ENCODE peak calls at places on chromosome 12, in ten cellular contexts. M is fibroblast of mammary gland; X is CD8-positive, alpha-beta T cell; E is erythroblast; G is fibroblast of lung; R is fibroblast of the aortic adventitia; Y is stimulated activated CD4-positive, alpha-beta T cell treated with anti-CD3 and anti-CD28 coated beads, Interleukin-1b, Interleukin-23, amount 100 ng/mL, for 1 hour; W is nucleus accumbens; F is epithelial cell of prostate; D is neural crest cell. V is an unnamed sample.
A peak's percentile ranks its signal among the peaks of the same experiment; 100 is the strongest.

GRCh38 chr12:106956048-106956935 is 585 bp downstream of the TMEM263 start:
- DNase-seq in M (peak; percentile 88), X (peak; percentile 41), E (peak; percentile 73), G (peak; percentile 93), R (peak; percentile 86), Y (peak; percentile 23), W (peak; percentile 64), F (peak; percentile 12), D (peak; percentile 34), V (peak; percentile 77)

GRCh38 chr12:104877107-104877705 is 80.9 kb downstream of the SLC41A2 start:
- DNase-seq in M (peak; percentile 58), X (peak; percentile 3), E (peak; percentile 53), G (peak; percentile 46), R (peak; percentile 75), Y (no peak), W (no peak), F (no peak), D (peak; percentile 14), V (peak; percentile 20)

GRCh38 chr12:53938276-53939140 is at the start of gene HOXC13:
- DNase-seq in M (peak; percentile 68), X (no peak), E (peak; percentile 65), G (no peak), R (peak; percentile 15), Y (peak; percentile 22), W (no peak), F (peak; percentile 89), D (no peak), V (peak; percentile 99)

GRCh38 chr12:52391618-52392002 is 6.2 kb upstream of the KRT84 start:
- DNase-seq in M (peak; percentile 16), X (no peak), E (no peak), G (peak; percentile 24), R (peak; percentile 13), Y (no peak), W (peak; percentile 38), F (no peak), D (no peak), V (no peak)

GRCh38 chr12:118059645-118060275 is 1.2 kb downstream of the WSB2 start:
- DNase-seq in M (no peak), X (no peak), E (no peak), G (no peak), R (no peak), Y (no peak), W (no peak), F (no peak), D (no peak), V (no peak)

GRCh38 chr12:104735801-104736200 is 222.3 kb downstream of the SLC41A2 start:
- DNase-seq in M (no peak), X (no peak), E (no peak), G (no peak), R (no peak), Y (no peak), W (no peak), F (no peak), D (no peak), V (no peak)

GRCh38 chr12:12442548-12443071 is 85.7 kb downstream of the BORCS5 start:
- DNase-seq in M (peak; percentile 77), X (no peak), E (peak; percentile 68), G (peak; percentile 80), R (peak; percentile 81), Y (no peak), W (no peak), F (no peak), D (no peak), V (peak; percentile 55)

GRCh38 chr12:71686658-71687025 is 760 bp downstream of the TMEM19 start:
- DNase-seq in M (peak; percentile 60), X (no peak), E (no peak), G (no peak), R (no peak), Y (no peak), W (no peak), F (no peak), D (no peak), V (no peak)

GRCh38 chr12:93762912-93763311 is 85.7 kb downstream of the CRADD start:
- DNase-seq in M (no peak), X (no peak), E (no peak), G (no peak), R (no peak), Y (no peak), W (no peak), F (no peak), D (no peak), V (no peak)

GRCh38 chr12:124259168-124260066 is 35.5 kb upstream of the RFLNA start:
- DNase-seq in M (peak; percentile 43), X (no peak), E (peak; percentile 20), G (no peak), R (peak; percentile 10), Y (no peak), W (no peak), F (no peak), D (no peak), V (peak; percentile 87)

GRCh38 chr12:54719691-54720090 is 71.5 kb upstream of the DCD start:
- DNase-seq in M (no peak), X (no peak), E (no peak), G (no peak), R (no peak), Y (no peak), W (no peak), F (no peak), D (no peak), V (no peak)

GRCh38 chr12:48601013-48601756 is 31.3 kb upstream of the LALBA start:
- DNase-seq in M (peak; percentile 63), X (no peak), E (peak; percentile 34), G (peak; percentile 29), R (peak; percentile 8), Y (no peak), W (no peak), F (no peak), D (peak; percentile 40), V (peak; percentile 50)

GRCh38 chr12:91105807-91106206 is 5.5 kb downstream of the LUM start:
- DNase-seq in M (peak; percentile 33), X (no peak), E (no peak), G (peak; percentile 28), R (peak; percentile 42), Y (no peak), W (no peak), F (no peak), D (no peak), V (no peak)

GRCh38 chr12:100554608-100555077 is 18.8 kb upstream of the GAS2L3 start:
- DNase-seq in M (peak; percentile 93), X (no peak), E (peak; percentile 79), G (peak; percentile 82), R (peak; percentile 94), Y (no peak), W (no peak), F (peak; percentile 29), D (peak; percentile 50), V (peak; percentile 43)

GRCh38 chr12:89433634-89434033 is 81.3 kb upstream of the DUSP6 start:
- DNase-seq in M (peak; percentile 53), X (no peak), E (no peak), G (peak; percentile 55), R (peak; percentile 27), Y (no peak), W (no peak), F (no peak), D (no peak), V (no peak)

GRCh38 chr12:93777249-93777648 is 100.1 kb downstream of the CRADD start:
- DNase-seq in M (peak; percentile 77), X (no peak), E (no peak), G (peak; percentile 62), R (no peak), Y (no peak), W (no peak), F (no peak), D (no peak), V (no peak)

GRCh38 chr12:46483572-46484395 is 111.2 kb upstream of the SLC38A2 start:
- DNase-seq in M (peak; percentile 80), X (no peak), E (no peak), G (peak; percentile 26), R (peak; percentile 81), Y (no peak), W (no peak), F (no peak), D (no peak), V (no peak)

GRCh38 chr12:75207338-75208083 is 2.1 kb downstream of the KCNC2 start:
- DNase-seq in M (no peak), X (no peak), E (no peak), G (no peak), R (no peak), Y (no peak), W (no peak), F (no peak), D (no peak), V (no peak)

GRCh38 chr12:107396991-107397390 is 288.6 kb upstream of the PWP1 start:
- DNase-seq in M (peak; percentile 5), X (no peak), E (no peak), G (no peak), R (peak; percentile 49), Y (no peak), W (no peak), F (peak; percentile 59), D (no peak), V (no peak)

GRCh38 chr12:124046206-124046740 is 73.3 kb downstream of the ZNF664 start:
- DNase-seq in M (peak; percentile 43), X (no peak), E (no peak), G (no peak), R (no peak), Y (no peak), W (no peak), F (peak; percentile 66), D (no peak), V (no peak)

GRCh38 chr12:21818627-21819026 is 44.1 kb upstream of the KCNJ8 start:
- DNase-seq in M (peak; percentile 72), X (no peak), E (no peak), G (peak; percentile 54), R (peak; percentile 91), Y (no peak), W (no peak), F (peak; percentile 16), D (no peak), V (no peak)

GRCh38 chr12:17169726-17170471 is 563.9 kb upstream of the LMO3 start:
- DNase-seq in M (no peak), X (no peak), E (no peak), G (no peak), R (no peak), Y (no peak), W (no peak), F (no peak), D (no peak), V (no peak)

GRCh38 chr12:121086896-121087295 is 45.8 kb upstream of the P2RX7 start:
- DNase-seq in M (no peak), X (no peak), E (no peak), G (no peak), R (no peak), Y (no peak), W (no peak), F (no peak), D (no peak), V (no peak)

GRCh38 chr12:88334271-88334670 is 192.2 kb downstream of the TMTC3 start:
- DNase-seq in M (peak; percentile 81), X (no peak), E (no peak), G (peak; percentile 85), R (peak; percentile 27), Y (no peak), W (no peak), F (peak; percentile 93), D (no peak), V (no peak)

GRCh38 chr12:60387356-60387755 is 791.5 kb downstream of the SLC16A7 start:
- DNase-seq in M (no peak), X (no peak), E (no peak), G (no peak), R (no peak), Y (no peak), W (no peak), F (no peak), D (no peak), V (no peak)

GRCh38 chr12:102385343-102385742 is 95.0 kb downstream of the IGF1 start:
- DNase-seq in M (no peak), X (no peak), E (no peak), G (no peak), R (no peak), Y (no peak), W (no peak), F (no peak), D (no peak), V (no peak)

GRCh38 chr12:58608711-58609110 is 311.6 kb downstream of the LRIG3 start:
- DNase-seq in M (no peak), X (no peak), E (no peak), G (peak; percentile 64), R (peak; percentile 51), Y (no peak), W (no peak), F (no peak), D (no peak), V (no peak)

GRCh38 chr12:3136641-3137267 is 59.6 kb downstream of the TSPAN9 start:
- DNase-seq in M (no peak), X (no peak), E (no peak), G (no peak), R (no peak), Y (no peak), W (no peak), F (no peak), D (no peak), V (no peak)